ENCODE peak calls at places on chromosomes 13 and 19, in seven cellular contexts. Z, E, X, T, O, G and B are unnamed samples.
A peak's percentile ranks its signal among the peaks of the same experiment; 100 is the strongest.

GRCh38 chr13:40304391-40304790 is 362.1 kb downstream of the FOXO1 start:
- DNase-seq in Z (no peak), E (no peak), X (no peak), T (no peak), O (no peak), G (no peak), B (no peak)

GRCh38 chr19:41264581-41265375 is 606 bp downstream of the HNRNPUL1 start:
- DNase-seq in Z (peak; percentile 56), E (peak; percentile 47), X (no peak), T (no peak), O (peak; percentile 16), G (peak; percentile 34), B (no peak)

GRCh38 chr19:38037151-38037611 is 130.2 kb downstream of the SIPA1L3 start:
- DNase-seq in Z (no peak), E (no peak), X (no peak), T (no peak), O (no peak), G (no peak), B (no peak)

GRCh38 chr13:20303636-20304035 is 71.5 kb upstream of the GJB6 start:
- DNase-seq in Z (no peak), E (no peak), X (no peak), T (no peak), O (no peak), G (no peak), B (peak; percentile 33)

GRCh38 chr13:95451656-95452055 is 100.9 kb upstream of the CLDN10 start:
- DNase-seq in Z (no peak), E (no peak), X (no peak), T (no peak), O (no peak), G (no peak), B (no peak)

GRCh38 chr13:24313449-24313848 is 4.1 kb downstream of the C1QTNF9 start:
- DNase-seq in Z (no peak), E (no peak), X (no peak), T (no peak), O (peak; percentile 8), G (peak; percentile 9), B (no peak)

GRCh38 chr19:49930483-49931011 is 1.2 kb upstream of the NUP62 start:
- DNase-seq in Z (no peak), E (peak; percentile 57), X (no peak), T (no peak), O (no peak), G (no peak), B (no peak)

GRCh38 chr13:27535546-27535945 is 84.8 kb downstream of the LNX2 start:
- DNase-seq in Z (no peak), E (no peak), X (no peak), T (no peak), O (no peak), G (no peak), B (no peak)

GRCh38 chr13:40406405-40407138 is 259.9 kb downstream of the FOXO1 start:
- DNase-seq in Z (no peak), E (peak; percentile 81), X (no peak), T (no peak), O (peak; percentile 78), G (peak; percentile 75), B (no peak)

GRCh38 chr13:45370922-45371406 is 30.0 kb upstream of the TPT1 start:
- DNase-seq in Z (peak; percentile 70), E (peak; percentile 66), X (no peak), T (peak; percentile 82), O (peak; percentile 51), G (peak; percentile 84), B (no peak)

GRCh38 chr19:2511570-2511969 is 35.6 kb downstream of the GADD45B start:
- DNase-seq in Z (no peak), E (no peak), X (no peak), T (no peak), O (no peak), G (no peak), B (no peak)

GRCh38 chr13:49421391-49421790 is 22.5 kb downstream of the CAB39L start:
- DNase-seq in Z (peak; percentile 19), E (no peak), X (no peak), T (no peak), O (no peak), G (no peak), B (no peak)

GRCh38 chr19:8988204-8988603 is 22.0 kb downstream of the MUC16 start:
- DNase-seq in Z (no peak), E (no peak), X (no peak), T (no peak), O (no peak), G (no peak), B (no peak)

GRCh38 chr19:51131780-51132680 is 7.3 kb downstream of the SIGLEC9 start:
- DNase-seq in Z (no peak), E (no peak), X (no peak), T (no peak), O (peak; percentile 79), G (peak; percentile 38), B (no peak)
- H3K27ac ChIP-seq in Z (no peak overlapping the region), E (no peak overlapping the region), X (no peak overlapping the region), T (peak overlapping the region; percentile 39), O (peak overlapping the region; percentile 7), G (no peak overlapping the region), B (no peak overlapping the region)

GRCh38 chr13:102128216-102128800 is 273.5 kb downstream of the FGF14 start:
- DNase-seq in Z (no peak), E (no peak), X (no peak), T (no peak), O (no peak), G (peak; percentile 42), B (peak; percentile 69)
- H3K27ac ChIP-seq in Z (no peak overlapping the region), E (no peak overlapping the region), X (no peak overlapping the region), T (no peak overlapping the region), O (no peak overlapping the region), G (no peak overlapping the region), B (peak overlapping the region; percentile 2)

DNA sequence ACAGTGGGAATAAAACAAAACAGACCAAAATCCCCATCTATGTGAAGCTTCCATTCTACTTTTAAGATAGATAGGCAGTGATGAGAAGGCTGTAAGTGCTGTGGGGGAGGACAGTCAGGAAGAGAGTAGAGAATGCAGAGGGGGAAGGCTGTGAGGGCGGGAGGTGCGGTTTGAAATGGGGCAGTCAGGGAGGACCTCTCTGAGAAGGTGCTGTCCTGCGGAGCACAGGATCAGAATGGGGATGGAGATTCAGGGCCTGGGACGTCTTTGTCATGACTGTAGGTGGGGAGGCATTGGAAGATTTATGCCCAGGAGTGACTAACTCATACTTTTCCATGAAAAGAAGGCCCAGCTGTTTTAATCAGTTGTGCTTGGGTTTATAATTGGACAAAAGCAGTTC is 3.9 kb upstream of the GPR183 start:
- DNase-seq in Z (no peak), E (peak; percentile 39), X (no peak), T (no peak), O (no peak), G (peak; percentile 49), B (no peak)
- H3K27ac ChIP-seq in Z (no peak overlapping the region), E (peak overlapping the region; percentile 40), X (peak overlapping the region; percentile 6), T (no peak overlapping the region), O (peak overlapping the region; percentile 95), G (no peak overlapping the region), B (no peak overlapping the region)

GRCh38 chr19:44848036-44848804 is 2.1 kb downstream of the NECTIN2 start:
- DNase-seq in Z (peak; percentile 34), E (peak; percentile 44), X (no peak), T (peak; percentile 57), O (peak; percentile 49), G (peak; percentile 57), B (no peak)

GRCh38 chr19:44846455-44847143 is 502 bp downstream of the NECTIN2 start:
- DNase-seq in Z (peak; percentile 62), E (peak; percentile 68), X (no peak), T (peak; percentile 62), O (peak; percentile 16), G (no peak), B (no peak)

GRCh38 chr19:44847144-44848035 is 1.3 kb downstream of the NECTIN2 start:
- DNase-seq in Z (peak; percentile 81), E (peak; percentile 77), X (peak; percentile 51), T (peak; percentile 80), O (peak; percentile 60), G (peak; percentile 58), B (no peak)

GRCh38 chr19:44845612-44846454 is at the start of gene NECTIN2:
- DNase-seq in Z (peak; percentile 100), E (peak; percentile 100), X (peak; percentile 97), T (peak; percentile 100), O (peak; percentile 98), G (peak; percentile 98), B (peak; percentile 93)

DNA sequence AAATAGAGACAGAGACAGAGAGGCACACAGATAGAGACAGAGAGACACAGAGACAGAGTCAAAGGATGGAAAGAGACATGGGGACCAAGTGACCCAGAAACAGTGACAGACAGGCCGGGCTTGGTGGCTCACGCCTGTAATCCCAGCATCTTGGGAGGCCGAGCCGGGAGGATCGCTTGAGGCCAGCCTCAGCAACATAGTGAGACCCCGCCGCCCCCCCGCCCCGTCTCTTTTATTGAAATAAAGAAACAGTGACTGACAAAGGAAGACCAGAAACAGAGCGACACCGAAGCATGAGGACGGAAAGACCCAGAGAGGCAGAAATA is 848 bp upstream of the NECTIN2 start:
- DNase-seq in Z (no peak), E (peak; percentile 64), X (no peak), T (peak; percentile 64), O (no peak), G (no peak), B (no peak)
- H3K27ac ChIP-seq in Z (peak overlapping the region; percentile 94), E (peak overlapping the region; percentile 74), X (peak overlapping the region; percentile 73), T (peak overlapping the region; percentile 83), O (no peak overlapping the region), G (no peak overlapping the region), B (peak overlapping the region; percentile 73)